ENCODE peak calls at places on chromosomes 5 and 9, in eight cellular contexts. A is NCI-H460, H is GM10248, D is GM12865, U is midbrain, I is T-helper 9 cell, V is EL, O is astrocyte of the spinal cord. T is an unnamed sample.

GRCh38 chr9:71925834-71926233 is 14.4 kb downstream of the C9orf85 start:
- DNase-seq in O (no peak), D (no peak), A (no peak), I (no peak), U (no peak), V (no peak), H (no peak), T (no peak)

GRCh38 chr5:84635235-84636055 is 250.8 kb upstream of the EDIL3 start:
- DNase-seq in U (no peak), D (no peak), O (no peak), V (no peak), H (no peak), A (no peak), I (no peak), T (no peak)

GRCh38 chr5:137735531-137736284 is at the start of gene KLHL3:
- DNase-seq in A (no peak), I (peak), D (peak), U (peak), H (peak), O (peak), V (peak), T (peak)

GRCh38 chr5:137376127-137376526 is 123.0 kb downstream of the SPOCK1 start:
- DNase-seq in V (no peak), D (no peak), U (no peak), I (no peak), A (no peak), H (no peak), O (no peak), T (no peak)

GRCh38 chr5:174425271-174425963 is 299.0 kb upstream of the MSX2 start:
- DNase-seq in V (no peak), A (no peak), D (no peak), H (no peak), U (no peak), O (no peak), I (no peak), T (no peak)

GRCh38 chr5:159826351-159827222 is 89.7 kb upstream of the ADRA1B start:
- DNase-seq in I (no peak), U (no peak), D (peak), V (peak), O (peak), H (peak), A (peak), T (peak)

GRCh38 chr9:89038354-89039091 is 47.3 kb downstream of the S1PR3 start:
- DNase-seq in I (no peak), O (peak), D (no peak), U (peak), H (no peak), A (no peak), V (peak), T (no peak)

GRCh38 chr9:19154135-19154612 is 26.9 kb upstream of the PLIN2 start:
- DNase-seq in D (no peak), A (no peak), H (no peak), U (no peak), I (no peak), V (peak), O (peak), T (no peak)

GRCh38 chr5:64767959-64768357 is 533 bp downstream of the SREK1IP1 start:
- DNase-seq in U (peak), H (no peak), V (peak), O (peak), D (peak), I (no peak), A (peak), T (peak)

GRCh38 chr5:156042726-156043125 is 284.2 kb upstream of the SGCD start:
- DNase-seq in O (no peak), I (no peak), U (no peak), A (no peak), D (no peak), V (no peak), H (no peak), T (no peak)

GRCh38 chr5:172179032-172179989 is 8.7 kb downstream of the STK10 start:
- DNase-seq in H (peak), D (peak), V (peak), O (peak), U (no peak), A (no peak), I (peak), T (peak)

GRCh38 chr5:111954516-111955337 is 197.7 kb upstream of the NREP start:
- DNase-seq in D (peak), H (peak), A (no peak), V (peak), U (no peak), I (no peak), O (peak), T (no peak)

GRCh38 chr9:138020795-138021182 is 143.2 kb downstream of the CACNA1B start:
- DNase-seq in H (peak), D (no peak), O (no peak), I (no peak), U (no peak), A (no peak), V (no peak), T (no peak)

GRCh38 chr5:170382790-170383189 is 6.4 kb downstream of the KCNMB1 start:
- DNase-seq in U (no peak), V (no peak), H (no peak), I (no peak), O (no peak), D (no peak), A (no peak), T (no peak)

GRCh38 chr5:102090770-102091169 is 205.3 kb downstream of the SLCO4C1 start:
- DNase-seq in A (peak), I (no peak), U (no peak), O (no peak), D (peak), V (peak), H (peak), T (peak)

GRCh38 chr5:173741729-173742431 is 125.4 kb upstream of the BOD1 start:
- DNase-seq in V (no peak), A (no peak), O (no peak), U (no peak), D (peak), H (no peak), I (no peak), T (no peak)

GRCh38 chr5:152331718-152332117 is 73.4 kb downstream of the NMUR2 start:
- DNase-seq in H (no peak), I (no peak), A (no peak), U (no peak), V (no peak), D (no peak), O (no peak), T (no peak)

GRCh38 chr9:18668944-18669343 is 195.0 kb downstream of the ADAMTSL1 start:
- DNase-seq in U (no peak), I (no peak), D (no peak), V (no peak), H (no peak), A (no peak), O (no peak), T (no peak)

GRCh38 chr9:32716955-32717354 is 66.4 kb upstream of the TMEM215 start:
- DNase-seq in D (no peak), U (no peak), O (no peak), I (no peak), A (no peak), H (no peak), V (no peak), T (no peak)

GRCh38 chr5:75482482-75482881 is 28.9 kb downstream of the CERT1 start:
- DNase-seq in O (no peak), H (no peak), D (no peak), U (no peak), V (no peak), I (no peak), A (no peak), T (no peak)

GRCh38 chr5:135308752-135309151 is 90.3 kb downstream of the MACROH2A1 start:
- DNase-seq in A (no peak), D (no peak), O (peak), I (no peak), V (peak), U (no peak), H (no peak), T (no peak)

GRCh38 chr5:69359699-69360098 is 9.6 kb downstream of the AK6 start:
- DNase-seq in O (no peak), U (no peak), I (no peak), A (no peak), H (no peak), D (no peak), V (no peak), T (no peak)

GRCh38 chr9:7777776-7778175 is 21.8 kb downstream of the DMAC1 start:
- DNase-seq in U (no peak), H (no peak), A (no peak), I (no peak), V (no peak), D (no peak), O (no peak), T (no peak)

GRCh38 chr9:35398651-35399335 is 91.1 kb upstream of the RUSC2 start:
- DNase-seq in H (no peak), A (no peak), O (no peak), U (no peak), I (no peak), V (no peak), D (no peak), T (no peak)

GRCh38 chr5:848671-849111 is 2.1 kb downstream of the ZDHHC11 start:
- DNase-seq in I (no peak), V (no peak), A (no peak), O (no peak), D (no peak), U (no peak), H (no peak), T (no peak)

GRCh38 chr5:76493190-76493837 is 90.2 kb downstream of the IQGAP2 start:
- DNase-seq in O (no peak), U (no peak), D (no peak), H (no peak), V (no peak), I (no peak), A (no peak), T (no peak)

GRCh38 chr5:116370886-116371285 is 203.7 kb downstream of the SEMA6A start:
- DNase-seq in D (no peak), V (no peak), H (no peak), A (no peak), U (no peak), I (no peak), O (peak), T (no peak)

GRCh38 chr9:35258665-35259474 is 97.1 kb downstream of the UNC13B start:
- DNase-seq in I (peak), V (peak), A (peak), H (peak), U (peak), O (peak), D (peak), T (peak)

GRCh38 chr9:129989362-129989708 is 53.7 kb downstream of the FNBP1 start:
- DNase-seq in I (no peak), H (no peak), A (no peak), V (no peak), D (no peak), O (no peak), U (no peak), T (no peak)